ENCODE peak calls at places on chromosomes 2 and 18, in seven cellular contexts. Q is HCT116, U is SK-N-SH, M is HepG2, E is H1, Y is K562, V is GM12878. T is an unnamed sample.

GRCh38 chr2:27992787-27993747 is 102.5 kb downstream of the BABAM2 start:
- DNase-seq in V (no peak), M (peak; percentile 47), E (no peak), U (no peak), Y (no peak), Q (no peak), T (no peak)

GRCh38 chr2:180722551-180723239 is 257.7 kb upstream of the UBE2E3 start:
- DNase-seq in M (no peak), U (no peak), V (no peak), E (no peak), Q (no peak), Y (no peak), T (no peak)

GRCh38 chr2:36389081-36389480 is 33.5 kb downstream of the CRIM1 start:
- DNase-seq in U (no peak), V (no peak), Q (no peak), Y (no peak), M (no peak), E (no peak), T (no peak)

GRCh38 chr2:105320651-105321215 is 8.8 kb downstream of the TGFBRAP1 start:
- DNase-seq in Q (no peak), E (no peak), V (no peak), M (no peak), U (no peak), Y (no peak), T (no peak)

GRCh38 chr2:165697727-165698620 is 96.1 kb downstream of the GALNT3 start:
- DNase-seq in Y (no peak), V (no peak), E (no peak), M (no peak), U (no peak), Q (no peak), T (no peak)

GRCh38 chr18:75441921-75442320 is 14.4 kb upstream of the SMIM21 start:
- DNase-seq in V (no peak), U (no peak), M (no peak), Q (no peak), Y (no peak), E (no peak), T (no peak)

GRCh38 chr18:46073474-46074331 is 1.6 kb upstream of the PSTPIP2 start:
- DNase-seq in Y (peak; percentile 30), E (no peak), Q (peak; percentile 51), U (peak; percentile 57), V (no peak), M (peak; percentile 62), T (peak; percentile 82)

GRCh38 chr2:73516033-73516432 is 126.2 kb downstream of the NAT8 start:
- DNase-seq in V (no peak), E (no peak), U (no peak), M (no peak), Y (no peak), Q (no peak), T (no peak)

GRCh38 chr2:68734688-68735525 is at the start of gene ARHGAP25:
- DNase-seq in Y (no peak), Q (no peak), V (peak; percentile 69), E (no peak), M (no peak), U (no peak), T (no peak)

GRCh38 chr2:69693472-69694450 is 48.2 kb upstream of the ANXA4 start:
- DNase-seq in U (no peak), E (no peak), Y (no peak), Q (no peak), M (no peak), V (peak; percentile 63), T (no peak)

GRCh38 chr2:138724296-138724695 is 55.9 kb downstream of the NXPH2 start:
- DNase-seq in Y (no peak), V (no peak), M (peak; percentile 41), E (no peak), Q (no peak), U (no peak), T (no peak)

GRCh38 chr18:48238206-48238605 is 171.0 kb downstream of the ZBTB7C start:
- DNase-seq in Q (no peak), E (no peak), V (no peak), M (no peak), Y (no peak), U (no peak), T (no peak)

GRCh38 chr2:221451836-221452774 is 120.0 kb downstream of the EPHA4 start:
- DNase-seq in Y (no peak), M (no peak), U (no peak), Q (no peak), V (no peak), E (no peak), T (no peak)

GRCh38 chr2:10860476-10861325 is 48.1 kb upstream of the PDIA6 start:
- DNase-seq in V (no peak), M (no peak), Y (no peak), Q (no peak), U (no peak), E (no peak), T (no peak)

GRCh38 chr2:66526171-66526570 is 91.2 kb downstream of the MEIS1 start:
- DNase-seq in E (no peak), Y (peak; percentile 30), Q (no peak), U (peak; percentile 48), M (no peak), V (no peak), T (no peak)

GRCh38 chr2:132814651-132815050 is 144.6 kb upstream of the LYPD1 start:
- DNase-seq in E (no peak), Y (no peak), U (no peak), M (no peak), Q (no peak), V (no peak), T (no peak)

GRCh38 chr2:49832555-49832954 is 678.2 kb upstream of the FSHR start:
- DNase-seq in E (no peak), V (no peak), U (no peak), M (no peak), Y (no peak), Q (no peak), T (no peak)

GRCh38 chr2:118527571-118527970 is 319.9 kb downstream of the EN1 start:
- DNase-seq in Y (no peak), M (no peak), U (no peak), V (no peak), E (no peak), Q (no peak), T (no peak)

GRCh38 chr2:100178085-100178788 is 35.8 kb upstream of the AFF3 start:
- DNase-seq in Y (peak; percentile 78), E (peak; percentile 69), U (peak; percentile 71), Q (peak; percentile 88), V (peak; percentile 5), M (peak; percentile 55), T (peak; percentile 8)

GRCh38 chr2:199458017-199458805 is 472 bp upstream of the SATB2 start:
- DNase-seq in Q (peak; percentile 22), M (no peak), Y (peak; percentile 62), U (no peak), V (no peak), E (no peak), T (no peak)

GRCh38 chr2:121803503-121803902 is 48.1 kb downstream of the TSN start:
- DNase-seq in E (no peak), M (no peak), Q (no peak), V (no peak), U (no peak), Y (no peak), T (no peak)

GRCh38 chr2:52613064-52613463 is 1154.5 kb upstream of the CHAC2 start:
- DNase-seq in U (no peak), Y (no peak), V (no peak), M (no peak), E (no peak), Q (no peak), T (no peak)

GRCh38 chr2:52611757-52612156 is 1155.8 kb upstream of the CHAC2 start:
- DNase-seq in V (no peak), M (no peak), U (no peak), Q (no peak), E (no peak), Y (no peak), T (no peak)

GRCh38 chr2:52608030-52608429 is 1159.6 kb upstream of the CHAC2 start:
- DNase-seq in Y (no peak), M (no peak), Q (no peak), V (no peak), U (no peak), E (no peak), T (no peak)
- TF ChIP-seq SIN3A in Y (no peak), M (no peak), Q (no peak), V (no peak), U (no peak), E (no peak), T (no peak)

GRCh38 chr2:224946911-224947310 is 95.4 kb downstream of the DOCK10 start:
- DNase-seq in V (no peak), M (no peak), Y (no peak), Q (no peak), E (no peak), U (no peak), T (no peak)

GRCh38 chr2:224945134-224945533 is 97.1 kb downstream of the DOCK10 start:
- DNase-seq in Y (no peak), Q (no peak), E (no peak), M (no peak), U (no peak), V (no peak), T (no peak)

GRCh38 chr2:224947566-224947965 is 94.7 kb downstream of the DOCK10 start:
- DNase-seq in U (no peak), V (no peak), Y (no peak), M (no peak), Q (no peak), E (no peak), T (no peak)

GRCh38 chr2:224948859-224949258 is 93.4 kb downstream of the DOCK10 start:
- DNase-seq in U (no peak), Y (no peak), E (no peak), V (no peak), Q (no peak), M (no peak), T (no peak)

GRCh38 chr2:224948005-224948404 is 94.3 kb downstream of the DOCK10 start:
- DNase-seq in Y (no peak), V (no peak), M (no peak), Q (no peak), E (no peak), U (no peak), T (no peak)
- H3K27ac ChIP-seq in Y (no peak overlapping the region), V (peak overlapping the region; percentile 65), M (no peak overlapping the region), Q (no peak overlapping the region), E (no peak overlapping the region), U (no peak overlapping the region), T (no peak overlapping the region)

DNA sequence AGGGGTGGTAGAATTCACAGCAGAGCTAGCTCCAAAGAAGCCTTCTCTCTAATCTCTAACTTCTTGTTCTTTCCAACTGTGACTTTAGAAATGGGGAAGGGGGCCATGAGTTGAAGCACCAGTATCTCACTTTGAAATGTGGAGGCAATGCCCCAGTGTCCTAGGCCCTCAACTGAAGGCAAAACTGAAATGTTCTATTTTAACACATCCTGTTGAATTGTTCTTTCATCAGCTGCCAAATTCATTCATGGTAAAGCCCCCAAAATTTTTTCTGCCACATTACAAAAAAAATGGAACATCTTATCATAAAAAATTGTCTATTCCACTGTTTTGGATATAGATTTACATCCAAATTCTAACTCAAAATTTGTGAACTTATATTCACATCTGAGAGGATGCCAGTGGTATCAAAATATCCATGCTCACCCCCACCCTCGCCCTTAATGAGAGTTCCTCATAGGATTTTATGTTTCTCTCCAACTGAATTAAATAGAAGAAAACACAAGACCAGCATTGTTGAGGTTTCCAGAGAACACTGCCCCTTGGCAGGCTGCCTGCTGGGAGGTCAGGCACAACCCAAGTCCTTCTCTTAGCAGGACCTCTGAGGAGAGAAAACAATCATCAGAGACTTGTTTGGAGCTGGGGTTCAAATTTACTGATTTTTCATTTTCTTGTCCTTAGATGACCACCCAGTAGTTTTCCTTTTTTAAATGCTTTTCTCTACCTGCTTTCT is 147.4 kb upstream of the PGAP1 start:
- DNase-seq in M (no peak), U (no peak), V (no peak), Q (no peak), E (no peak), Y (no peak), T (no peak)
- TF ChIP-seq SIN3A in M (no peak), U (no peak), V (no peak), Q (no peak), E (no peak), Y (no peak), T (no peak)

GRCh38 chr18:58391932-58392331 is 237.0 kb downstream of the ALPK2 start:
- DNase-seq in V (no peak), Y (no peak), Q (no peak), E (no peak), M (no peak), U (no peak), T (no peak)
- H3K27ac ChIP-seq in V (no peak overlapping the region), Y (no peak overlapping the region), Q (no peak overlapping the region), E (no peak overlapping the region), M (peak overlapping the region; percentile 40), U (peak overlapping the region; percentile 65), T (no peak overlapping the region)

T was measured in Panc1.